ENCODE peak calls at places on chromosomes 6 and 20, in seven cellular contexts. P is IMR-90, B is H1, R is H9, G is mesendoderm, D is mesenchymal stem cell, Z is trophoblast cell. C is an unnamed sample.

GRCh38 chr6:79152269-79152737 is 74.2 kb upstream of the PHIP start:
- DNase-seq in R (peak), B (peak), G (peak), D (no peak), P (no peak), Z (no peak), C (no peak)

GRCh38 chr20:1802385-1803215 is 92.6 kb upstream of the SIRPA start:
- DNase-seq in R (peak), B (peak), P (peak), D (peak), Z (peak), G (peak), C (peak)

GRCh38 chr6:81401970-81402690 is 350.4 kb downstream of the TENT5A start:
- DNase-seq in Z (no peak), P (peak), R (no peak), B (no peak), D (peak), G (no peak), C (no peak)

GRCh38 chr6:48834706-48835105 is 628.3 kb downstream of the MMUT start:
- DNase-seq in R (no peak), P (peak), Z (no peak), B (no peak), G (no peak), D (no peak), C (no peak)

GRCh38 chr6:138682722-138683521 is 90.6 kb upstream of the CCDC28A start:
- DNase-seq in R (no peak), G (no peak), P (peak), D (peak), B (no peak), Z (no peak), C (no peak)

GRCh38 chr6:37077459-37078296 is 72.2 kb downstream of the FGD2 start:
- DNase-seq in P (peak), B (peak), Z (no peak), G (peak), D (peak), R (peak), C (no peak)

GRCh38 chr6:106700581-106700980 is 71.2 kb downstream of the QRSL1 start:
- DNase-seq in G (no peak), Z (no peak), P (no peak), D (no peak), B (no peak), R (no peak), C (no peak)

GRCh38 chr6:157200611-157201010 is 122.7 kb downstream of the TMEM242 start:
- DNase-seq in D (no peak), P (no peak), R (no peak), Z (no peak), B (no peak), G (no peak), C (no peak)

GRCh38 chr20:44073011-44073674 is 113.8 kb downstream of the JPH2 start:
- DNase-seq in R (no peak), P (no peak), Z (no peak), B (peak), G (no peak), D (no peak), C (no peak)

GRCh38 chr6:21496275-21496674 is 97.3 kb upstream of the SOX4 start:
- DNase-seq in Z (no peak), R (no peak), P (no peak), G (no peak), B (no peak), D (no peak), C (no peak)

GRCh38 chr20:56166781-56167465 is 81.6 kb upstream of the MC3R start:
- DNase-seq in P (no peak), Z (no peak), G (no peak), B (no peak), D (no peak), R (no peak), C (no peak)

GRCh38 chr20:54619181-54619580 is 143.8 kb downstream of the DOK5 start:
- DNase-seq in Z (no peak), D (no peak), G (no peak), R (no peak), B (no peak), P (no peak), C (no peak)

GRCh38 chr6:136037246-136037884 is 185.9 kb downstream of the PDE7B start:
- DNase-seq in D (no peak), B (no peak), G (no peak), P (peak), R (no peak), Z (no peak), C (no peak)

GRCh38 chr6:130063806-130064205 is 45.4 kb downstream of the L3MBTL3 start:
- DNase-seq in P (no peak), G (no peak), Z (no peak), B (no peak), R (no peak), D (no peak), C (no peak)

GRCh38 chr6:2740601-2741000 is 10.1 kb downstream of the MYLK4 start:
- DNase-seq in P (no peak), Z (no peak), R (no peak), D (no peak), G (no peak), B (no peak), C (no peak)
- H3K27ac ChIP-seq in P (no peak), Z (no peak), R (no peak), D (no peak), G (no peak), B (no peak), C (no peak)

DNA sequence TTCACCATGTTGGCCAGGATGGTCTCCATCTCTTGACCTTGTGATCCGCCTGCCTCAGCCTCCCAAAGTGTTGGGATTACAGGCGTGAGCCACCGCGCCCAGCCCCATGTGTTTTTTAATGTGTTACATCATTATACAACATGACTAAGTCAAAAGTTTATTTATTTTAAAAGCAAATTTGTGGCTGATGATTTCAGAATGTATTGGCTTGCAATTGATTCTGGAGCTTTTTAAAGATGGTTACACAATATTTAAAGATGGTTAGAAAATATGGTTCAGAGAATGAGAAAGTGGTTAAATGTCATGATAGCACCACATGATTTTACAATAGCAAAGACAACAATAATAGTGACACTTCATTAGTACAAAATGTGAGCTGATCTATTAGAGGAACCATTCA is 80.5 kb downstream of the SASH1 start:
- DNase-seq in G (no peak), P (peak), B (no peak), Z (no peak), D (no peak), R (no peak), C (no peak)
- H2AK5ac ChIP-seq in G (no peak), P (no peak), B (no peak), Z (no peak), D (no peak), R (no peak), C (no peak)

GRCh38 chr6:34773906-34774305 is 16.6 kb downstream of the SNRPC start:
- DNase-seq in P (no peak), B (no peak), D (no peak), G (no peak), R (no peak), Z (no peak), C (no peak)
- H3K27ac ChIP-seq in P (no peak), B (no peak), D (no peak), G (no peak), R (no peak), Z (no peak), C (no peak)

DNA sequence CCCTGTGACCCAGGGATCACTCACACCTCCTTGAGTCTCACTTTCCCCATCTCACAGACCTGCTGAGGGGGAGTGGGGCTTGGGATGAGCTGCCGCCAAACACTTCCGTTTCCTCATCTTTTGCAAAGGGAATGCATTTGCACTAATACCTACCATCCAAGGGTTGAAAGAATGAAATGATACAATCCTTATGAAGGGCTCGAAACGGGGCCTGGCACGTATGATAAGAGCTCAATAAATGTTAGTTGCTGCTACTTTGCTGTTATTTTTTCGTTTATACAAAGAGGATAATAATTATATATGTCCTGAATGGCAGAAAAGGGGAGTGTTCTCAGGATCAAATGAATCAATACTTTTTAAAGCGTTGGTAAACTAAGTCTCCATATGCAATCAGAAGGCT is 6.1 kb upstream of the TFAP2D start:
- DNase-seq in R (no peak), B (no peak), P (no peak), G (no peak), Z (no peak), D (no peak), C (no peak)
- H2AK5ac ChIP-seq in R (no peak), B (no peak), P (no peak), G (no peak), Z (no peak), D (no peak), C (no peak)

GRCh38 chr6:3619201-3619600 is 132.3 kb downstream of the PXDC1 start:
- DNase-seq in D (no peak), Z (no peak), P (no peak), R (no peak), B (peak), G (no peak), C (no peak)

GRCh38 chr6:3619800-3620199 is 131.7 kb downstream of the PXDC1 start:
- DNase-seq in D (no peak), Z (no peak), G (no peak), B (no peak), R (no peak), P (no peak), C (no peak)

GRCh38 chr6:3617681-3618299 is 133.7 kb downstream of the PXDC1 start:
- DNase-seq in Z (no peak), P (no peak), G (no peak), R (no peak), B (peak), D (no peak), C (no peak)

GRCh38 chr6:3617192-3617631 is 134.3 kb downstream of the PXDC1 start:
- DNase-seq in D (no peak), R (no peak), G (no peak), Z (no peak), P (no peak), B (no peak), C (no peak)

DNA sequence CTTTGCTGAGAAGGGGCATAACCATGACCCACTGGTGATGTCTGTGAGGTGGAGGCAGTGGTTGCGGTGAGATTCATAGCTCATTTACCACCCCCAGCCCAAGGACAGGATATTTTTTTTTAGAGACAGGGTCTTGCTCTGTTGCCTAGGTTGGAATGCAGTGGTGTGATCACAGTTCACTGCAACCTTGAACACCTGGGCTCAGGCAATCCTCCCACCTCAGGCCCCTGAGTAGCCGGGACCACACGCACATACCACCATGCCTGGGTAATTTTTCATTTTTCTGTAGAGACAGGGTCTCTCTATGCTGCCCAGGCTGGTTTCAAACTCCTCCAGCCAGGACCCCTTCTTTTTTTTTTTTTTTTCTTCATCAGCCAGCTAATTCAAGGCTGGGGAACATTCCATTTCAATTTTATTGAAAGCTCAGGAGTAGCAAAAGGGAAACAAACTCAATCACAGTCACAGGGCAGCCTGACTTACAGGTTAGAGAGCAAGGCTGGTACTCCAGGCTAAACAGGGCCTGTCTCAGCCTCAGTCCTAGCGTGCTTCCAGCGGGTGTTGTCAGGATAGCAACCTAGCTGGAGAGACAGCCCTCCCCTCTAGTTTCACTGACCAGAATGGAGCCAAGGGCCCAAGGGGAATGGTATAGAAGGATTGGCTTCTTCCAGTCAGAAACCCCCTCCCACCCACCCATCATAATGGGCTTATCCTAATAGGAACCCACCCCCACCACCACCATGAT is 133.0 kb downstream of the PXDC1 start:
- DNase-seq in Z (no peak), B (peak), P (no peak), D (no peak), R (no peak), G (no peak), C (no peak)
- H3K27ac ChIP-seq in Z (no peak), B (no peak), P (no peak), D (no peak), R (no peak), G (no peak), C (no peak)

DNA sequence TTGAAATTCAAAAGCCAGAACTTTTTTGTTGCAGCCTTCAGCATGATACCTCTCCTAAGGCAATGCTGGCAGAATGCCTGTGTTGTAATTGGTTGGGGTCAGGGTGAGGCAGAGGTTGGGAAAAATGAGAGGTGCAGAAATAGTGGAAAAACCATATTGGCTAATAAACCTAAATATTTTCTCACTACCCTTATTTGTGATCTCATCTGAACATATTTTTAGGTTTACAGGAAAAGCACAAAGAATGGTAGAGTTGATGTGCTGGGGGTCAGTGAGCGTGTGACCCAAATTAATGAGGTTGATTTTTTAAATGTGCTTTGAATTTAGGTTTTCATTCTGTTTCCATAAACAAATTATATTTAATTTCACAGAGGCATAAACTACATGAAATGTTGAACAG is 437.3 kb downstream of the HDGFL1 start:
- DNase-seq in D (no peak), G (no peak), B (no peak), R (no peak), Z (no peak), P (no peak), C (no peak)
- H2AK5ac ChIP-seq in D (no peak), G (no peak), B (no peak), R (no peak), Z (no peak), P (no peak), C (no peak)

DNA sequence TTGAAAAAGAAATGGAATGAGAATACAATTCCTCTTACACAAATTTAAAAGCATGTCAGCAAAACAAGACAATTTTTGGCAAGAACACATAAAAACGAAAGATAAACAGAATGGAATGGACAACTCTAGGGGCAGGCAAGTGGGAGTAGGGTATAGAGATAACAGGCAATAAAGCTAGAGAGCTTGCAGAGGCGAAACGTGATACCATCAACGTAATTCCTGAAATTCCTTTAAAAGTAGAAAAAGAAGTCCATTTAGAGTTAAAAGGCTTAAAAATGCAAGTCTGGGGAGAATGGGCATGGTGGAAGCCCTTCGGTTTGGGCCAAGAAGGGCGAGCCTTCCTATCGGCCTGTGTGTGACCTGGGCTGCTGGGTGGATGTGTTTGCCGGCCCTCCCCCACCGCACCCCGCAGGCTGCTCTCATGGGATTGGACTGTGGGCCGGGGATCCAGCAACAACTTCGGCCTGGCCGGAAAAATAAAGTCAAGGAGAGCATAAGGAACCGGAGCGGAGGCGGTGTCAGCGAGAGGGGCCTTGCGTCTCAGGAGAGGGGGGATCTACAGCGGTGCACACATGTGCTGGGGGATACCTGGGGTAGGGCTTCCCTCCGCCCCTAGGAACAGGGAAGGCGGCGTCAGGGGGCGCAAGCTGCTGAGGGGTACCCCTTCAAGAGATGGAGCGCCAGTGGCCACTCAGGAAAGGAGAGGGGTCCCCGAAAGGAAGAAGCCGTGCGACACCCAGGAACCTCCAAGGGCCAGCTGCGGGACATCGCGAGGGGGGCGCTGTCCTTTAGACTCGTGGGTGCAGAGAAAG is 4.1 kb downstream of the TMEM239 start:
- DNase-seq in P (peak), D (no peak), G (peak), B (peak), Z (no peak), R (peak), C (no peak)
- H3K27ac ChIP-seq in P (peak), D (no peak), G (no peak), B (no peak), Z (peak), R (no peak), C (no peak)

DNA sequence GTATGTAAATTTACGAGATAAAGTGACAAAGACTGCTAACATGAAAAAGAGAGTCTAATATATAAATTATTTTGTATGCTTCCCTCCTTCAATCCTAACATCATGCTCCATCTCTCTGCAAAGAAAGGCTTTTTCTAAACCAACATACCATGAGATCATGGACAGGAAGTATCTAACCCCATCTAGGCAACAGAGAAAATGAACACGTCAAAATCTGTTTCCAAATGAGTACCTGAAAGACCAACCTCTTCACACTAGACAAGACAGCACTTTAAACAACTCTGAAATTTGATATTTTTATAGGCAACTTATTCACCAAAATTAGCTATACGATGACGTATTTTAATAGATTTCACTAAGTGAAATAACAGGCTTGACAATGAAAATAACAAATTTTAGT is 54.6 kb downstream of the MAN1A1 start:
- DNase-seq in P (no peak), R (no peak), Z (no peak), D (no peak), G (no peak), B (no peak), C (no peak)
- H2AK5ac ChIP-seq in P (no peak), R (no peak), Z (no peak), D (no peak), G (no peak), B (no peak), C (no peak)

GRCh38 chr6:84773431-84774173 is 9.2 kb upstream of the TBX18 start:
- DNase-seq in D (peak), R (peak), B (peak), Z (peak), G (peak), P (no peak), C (peak)
- H3K27ac ChIP-seq in D (no peak), R (no peak), B (no peak), Z (no peak), G (no peak), P (no peak), C (no peak)

DNA sequence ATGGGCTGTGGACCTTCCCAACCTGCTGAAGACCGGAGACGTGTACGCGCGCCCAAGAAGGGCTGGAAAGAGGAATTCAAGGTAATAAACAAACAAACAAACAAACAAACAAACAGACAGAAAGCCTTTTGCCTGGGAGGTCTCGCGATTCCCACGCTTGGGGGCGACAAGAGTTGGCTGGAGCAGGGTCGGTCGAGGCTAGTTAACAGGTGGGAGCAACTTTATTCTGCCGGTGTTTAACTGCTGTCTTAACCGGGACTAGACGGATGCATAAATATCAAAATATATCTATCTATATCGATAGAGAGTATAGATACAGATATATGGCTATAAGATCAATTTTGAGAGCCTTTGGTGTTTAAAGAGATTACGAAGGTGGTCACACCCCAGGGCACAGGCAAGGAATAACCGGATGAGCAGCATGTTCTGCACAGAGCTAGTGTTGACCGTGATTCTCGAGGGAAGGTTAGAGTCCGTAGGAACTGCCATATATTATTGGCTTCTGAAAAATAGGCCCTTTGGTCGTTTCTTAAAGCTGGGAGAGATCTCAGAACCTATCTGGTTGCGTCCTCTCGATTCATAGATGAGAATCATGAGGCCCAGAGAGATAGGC is 514 bp downstream of the STMND1 start:
- DNase-seq in G (no peak), P (no peak), R (no peak), D (no peak), B (no peak), Z (no peak), C (no peak)
- H2AK5ac ChIP-seq in G (no peak), P (no peak), R (no peak), D (no peak), B (no peak), Z (no peak), C (no peak)